ENCODE peak calls at places on chromosome 20, in seven cellular contexts. One of them, this sample, is unnamed.

GRCh38 chr20:62896526-62896925 is 29.8 kb downstream of the DIDO1 start:
- DNase-seq in mesendoderm: no peak
- DNase-seq in trophoblast cell: no peak
- DNase-seq in H9: no peak
- DNase-seq in IMR-90: no peak
- DNase-seq in H1: no peak
- DNase-seq in mesenchymal stem cell: no peak
- DNase-seq in this sample: no peak

GRCh38 chr20:45448250-45448649 is 21.3 kb upstream of the WFDC2 start:
- DNase-seq in mesendoderm: no peak
- DNase-seq in trophoblast cell: no peak
- DNase-seq in H9: no peak
- DNase-seq in IMR-90: no peak
- DNase-seq in H1: no peak
- DNase-seq in mesenchymal stem cell: no peak
- DNase-seq in this sample: no peak

GRCh38 chr20:52926505-52926904 is 45.7 kb upstream of the TSHZ2 start:
- DNase-seq in mesendoderm: no peak
- DNase-seq in trophoblast cell: no peak
- DNase-seq in H9: no peak
- DNase-seq in IMR-90: no peak
- DNase-seq in H1: no peak
- DNase-seq in mesenchymal stem cell: no peak
- DNase-seq in this sample: no peak

GRCh38 chr20:16004108-16004854 is 569.0 kb downstream of the KIF16B start:
- DNase-seq in mesendoderm: no peak
- DNase-seq in trophoblast cell: no peak
- DNase-seq in H9: no peak
- DNase-seq in IMR-90: no peak
- DNase-seq in H1: no peak
- DNase-seq in mesenchymal stem cell: no peak
- DNase-seq in this sample: no peak

GRCh38 chr20:48584391-48585249 is 243.2 kb downstream of the PREX1 start:
- DNase-seq in mesendoderm: no peak
- DNase-seq in trophoblast cell: no peak
- DNase-seq in H9: no peak
- DNase-seq in IMR-90: no peak
- DNase-seq in H1: no peak
- DNase-seq in mesenchymal stem cell: no peak
- DNase-seq in this sample: no peak

GRCh38 chr20:17619351-17620093 is 49.6 kb downstream of the DSTN start:
- DNase-seq in mesendoderm: no peak
- DNase-seq in trophoblast cell: no peak
- DNase-seq in H9: peak; percentile 23
- DNase-seq in IMR-90: no peak
- DNase-seq in H1: no peak
- DNase-seq in mesenchymal stem cell: no peak
- DNase-seq in this sample: no peak

GRCh38 chr20:924639-925038 is 8.5 kb upstream of the ANGPT4 start:
- DNase-seq in mesendoderm: no peak
- DNase-seq in trophoblast cell: no peak
- DNase-seq in H9: no peak
- DNase-seq in IMR-90: no peak
- DNase-seq in H1: no peak
- DNase-seq in mesenchymal stem cell: no peak
- DNase-seq in this sample: no peak

GRCh38 chr20:64233725-64234124 is 21.8 kb upstream of the PCMTD2 start:
- DNase-seq in mesendoderm: no peak
- DNase-seq in trophoblast cell: no peak
- DNase-seq in H9: no peak
- DNase-seq in IMR-90: no peak
- DNase-seq in H1: no peak
- DNase-seq in mesenchymal stem cell: no peak
- DNase-seq in this sample: no peak

GRCh38 chr20:24112360-24112759 is 123.8 kb upstream of the GGTLC1 start:
- DNase-seq in mesendoderm: no peak
- DNase-seq in trophoblast cell: no peak
- DNase-seq in H9: no peak
- DNase-seq in IMR-90: no peak
- DNase-seq in H1: no peak
- DNase-seq in mesenchymal stem cell: no peak
- DNase-seq in this sample: no peak

GRCh38 chr20:4449977-4450715 is 271.6 kb upstream of the PRND start:
- DNase-seq in mesendoderm: peak; percentile 15
- DNase-seq in trophoblast cell: no peak
- DNase-seq in H9: no peak
- DNase-seq in IMR-90: peak; percentile 71
- DNase-seq in H1: no peak
- DNase-seq in mesenchymal stem cell: peak; percentile 66
- DNase-seq in this sample: no peak

GRCh38 chr20:22394583-22394982 is 189.8 kb downstream of the FOXA2 start:
- DNase-seq in mesendoderm: no peak
- DNase-seq in trophoblast cell: no peak
- DNase-seq in H9: no peak
- DNase-seq in IMR-90: no peak
- DNase-seq in H1: no peak
- DNase-seq in mesenchymal stem cell: no peak
- DNase-seq in this sample: no peak

GRCh38 chr20:22389836-22390542 is 194.4 kb downstream of the FOXA2 start:
- DNase-seq in mesendoderm: peak; percentile 85
- DNase-seq in trophoblast cell: peak; percentile 59
- DNase-seq in H9: peak; percentile 80
- DNase-seq in IMR-90: no peak
- DNase-seq in H1: peak; percentile 23
- DNase-seq in mesenchymal stem cell: no peak
- DNase-seq in this sample: no peak

GRCh38 chr20:22387452-22387851 is 196.9 kb downstream of the FOXA2 start:
- DNase-seq in mesendoderm: no peak
- DNase-seq in trophoblast cell: no peak
- DNase-seq in H9: no peak
- DNase-seq in IMR-90: no peak
- DNase-seq in H1: no peak
- DNase-seq in mesenchymal stem cell: no peak
- DNase-seq in this sample: no peak

GRCh38 chr20:22386300-22386623 is 198.1 kb downstream of the FOXA2 start:
- DNase-seq in mesendoderm: no peak
- DNase-seq in trophoblast cell: no peak
- DNase-seq in H9: no peak
- DNase-seq in IMR-90: no peak
- DNase-seq in H1: no peak
- DNase-seq in mesenchymal stem cell: no peak
- DNase-seq in this sample: no peak

DNA sequence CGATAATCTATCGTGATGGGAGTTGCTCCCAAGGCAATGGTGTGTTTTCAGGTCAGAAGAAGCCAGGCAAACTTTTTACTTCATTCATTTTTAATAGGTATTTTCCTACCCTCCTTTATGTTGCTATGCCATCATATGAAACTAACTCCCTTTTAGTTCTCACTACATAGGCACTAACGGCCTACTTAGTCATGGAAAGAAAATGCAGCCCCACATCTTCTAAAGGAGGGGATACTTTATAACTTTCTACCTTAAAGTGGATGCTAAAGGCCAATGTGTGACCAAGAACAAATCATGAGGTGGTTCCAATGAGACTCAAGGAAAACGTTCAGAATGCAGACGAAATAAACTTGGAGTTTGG is 193.8 kb downstream of the FOXA2 start:
- DNase-seq in mesendoderm: no peak
- DNase-seq in trophoblast cell: no peak
- DNase-seq in H9: no peak
- DNase-seq in IMR-90: no peak
- DNase-seq in H1: no peak
- DNase-seq in mesenchymal stem cell: no peak
- DNase-seq in this sample: no peak
- H3K23ac ChIP-seq in mesendoderm: no peak overlapping the region
- H3K23ac ChIP-seq in trophoblast cell: no peak overlapping the region
- H3K23ac ChIP-seq in H9: no peak overlapping the region
- H3K23ac ChIP-seq in IMR-90: no peak overlapping the region
- H3K23ac ChIP-seq in H1: no peak overlapping the region
- H3K23ac ChIP-seq in mesenchymal stem cell: no peak overlapping the region
- H3K23ac ChIP-seq in this sample: no peak overlapping the region

DNA sequence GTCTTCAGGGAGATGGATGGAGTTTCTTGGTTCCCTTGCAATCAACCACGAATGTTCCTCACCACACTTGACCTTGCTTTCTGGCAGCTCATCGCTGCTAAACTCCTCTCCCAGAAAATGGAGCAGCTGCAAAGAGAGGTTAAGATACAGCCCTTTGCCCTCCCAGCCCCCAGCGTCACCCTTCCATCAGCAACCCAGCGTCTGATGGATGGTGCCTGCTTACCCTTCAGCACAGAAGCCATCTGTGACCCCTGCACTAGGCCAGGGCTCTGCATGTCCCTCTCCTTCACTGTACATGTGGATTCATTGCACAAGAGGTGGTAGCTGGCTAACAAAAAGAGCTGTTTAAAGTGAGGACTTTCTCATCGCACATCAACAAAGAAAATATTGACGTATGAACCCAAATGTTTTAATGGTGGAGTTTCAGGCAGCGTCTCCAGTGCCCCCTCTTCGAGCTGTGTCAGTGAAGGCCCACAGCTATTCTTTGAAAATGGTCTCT is 12.3 kb downstream of the LBP start:
- DNase-seq in mesendoderm: no peak
- DNase-seq in trophoblast cell: no peak
- DNase-seq in H9: no peak
- DNase-seq in IMR-90: no peak
- DNase-seq in H1: no peak
- DNase-seq in mesenchymal stem cell: no peak
- DNase-seq in this sample: no peak
- H2AK5ac ChIP-seq in mesendoderm: no peak overlapping the region
- H2AK5ac ChIP-seq in trophoblast cell: no peak overlapping the region
- H2AK5ac ChIP-seq in H9: no peak overlapping the region
- H2AK5ac ChIP-seq in IMR-90: no peak overlapping the region
- H2AK5ac ChIP-seq in H1: no peak overlapping the region
- H2AK5ac ChIP-seq in mesenchymal stem cell: no peak overlapping the region
- H2AK5ac ChIP-seq in this sample: no peak overlapping the region

DNA sequence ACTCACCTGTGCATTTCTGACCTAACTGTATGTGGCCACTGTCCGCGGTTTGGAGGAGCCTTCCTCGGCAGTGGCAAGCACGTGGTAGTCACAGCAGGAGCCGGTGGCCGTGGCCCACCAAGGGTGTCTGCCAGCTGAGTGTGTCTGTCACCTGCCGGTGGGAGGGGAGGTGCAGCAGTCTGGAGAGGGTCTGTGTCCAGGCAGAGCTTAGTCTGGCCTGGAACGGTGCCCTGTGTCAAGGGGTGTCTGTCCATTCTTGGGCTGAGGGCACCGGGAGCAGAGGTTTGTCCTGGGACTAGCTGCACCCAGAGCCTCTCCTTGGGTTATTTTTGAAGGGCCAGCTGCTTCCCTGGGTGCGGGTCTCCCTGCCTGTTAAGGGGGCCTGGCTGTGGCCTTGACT is 5.0 kb downstream of the RBM38 start:
- DNase-seq in mesendoderm: no peak
- DNase-seq in trophoblast cell: no peak
- DNase-seq in H9: no peak
- DNase-seq in IMR-90: no peak
- DNase-seq in H1: no peak
- DNase-seq in mesenchymal stem cell: no peak
- DNase-seq in this sample: no peak
- H3K4me1 ChIP-seq in mesendoderm: peaks cover 3% of the 10 kb centered on the region
- H3K4me1 ChIP-seq in trophoblast cell: peaks cover 53% of the 10 kb centered on the region
- H3K4me1 ChIP-seq in H9: no peaks in the 10 kb centered on the region
- H3K4me1 ChIP-seq in IMR-90: peaks cover 12% of the 10 kb centered on the region
- H3K4me1 ChIP-seq in H1: peaks cover 17% of the 10 kb centered on the region
- H3K4me1 ChIP-seq in mesenchymal stem cell: peaks cover 81% of the 10 kb centered on the region
- H3K4me1 ChIP-seq in this sample: peaks cover 38% of the 10 kb centered on the region

GRCh38 chr20:61556116-61556515 is 304.1 kb downstream of the CDH4 start:
- DNase-seq in mesendoderm: no peak
- DNase-seq in trophoblast cell: no peak
- DNase-seq in H9: no peak
- DNase-seq in IMR-90: peak; percentile 93
- DNase-seq in H1: no peak
- DNase-seq in mesenchymal stem cell: peak; percentile 85
- DNase-seq in this sample: no peak

GRCh38 chr20:61554617-61555016 is 302.6 kb downstream of the CDH4 start:
- DNase-seq in mesendoderm: no peak
- DNase-seq in trophoblast cell: no peak
- DNase-seq in H9: no peak
- DNase-seq in IMR-90: no peak
- DNase-seq in H1: no peak
- DNase-seq in mesenchymal stem cell: no peak
- DNase-seq in this sample: no peak

GRCh38 chr20:61549865-61550264 is 297.8 kb downstream of the CDH4 start:
- DNase-seq in mesendoderm: no peak
- DNase-seq in trophoblast cell: no peak
- DNase-seq in H9: no peak
- DNase-seq in IMR-90: no peak
- DNase-seq in H1: no peak
- DNase-seq in mesenchymal stem cell: no peak
- DNase-seq in this sample: no peak

GRCh38 chr20:61548069-61548468 is 296.0 kb downstream of the CDH4 start:
- DNase-seq in mesendoderm: no peak
- DNase-seq in trophoblast cell: no peak
- DNase-seq in H9: no peak
- DNase-seq in IMR-90: no peak
- DNase-seq in H1: no peak
- DNase-seq in mesenchymal stem cell: no peak
- DNase-seq in this sample: no peak

GRCh38 chr20:61551401-61551800 is 299.3 kb downstream of the CDH4 start:
- DNase-seq in mesendoderm: no peak
- DNase-seq in trophoblast cell: no peak
- DNase-seq in H9: no peak
- DNase-seq in IMR-90: no peak
- DNase-seq in H1: no peak
- DNase-seq in mesenchymal stem cell: no peak
- DNase-seq in this sample: no peak
- H3K23ac ChIP-seq in mesendoderm: no peak overlapping the region
- H3K23ac ChIP-seq in trophoblast cell: no peak overlapping the region
- H3K23ac ChIP-seq in H9: no peak overlapping the region
- H3K23ac ChIP-seq in IMR-90: no peak overlapping the region
- H3K23ac ChIP-seq in H1: no peak overlapping the region
- H3K23ac ChIP-seq in mesenchymal stem cell: no peak overlapping the region
- H3K23ac ChIP-seq in this sample: no peak overlapping the region

DNA sequence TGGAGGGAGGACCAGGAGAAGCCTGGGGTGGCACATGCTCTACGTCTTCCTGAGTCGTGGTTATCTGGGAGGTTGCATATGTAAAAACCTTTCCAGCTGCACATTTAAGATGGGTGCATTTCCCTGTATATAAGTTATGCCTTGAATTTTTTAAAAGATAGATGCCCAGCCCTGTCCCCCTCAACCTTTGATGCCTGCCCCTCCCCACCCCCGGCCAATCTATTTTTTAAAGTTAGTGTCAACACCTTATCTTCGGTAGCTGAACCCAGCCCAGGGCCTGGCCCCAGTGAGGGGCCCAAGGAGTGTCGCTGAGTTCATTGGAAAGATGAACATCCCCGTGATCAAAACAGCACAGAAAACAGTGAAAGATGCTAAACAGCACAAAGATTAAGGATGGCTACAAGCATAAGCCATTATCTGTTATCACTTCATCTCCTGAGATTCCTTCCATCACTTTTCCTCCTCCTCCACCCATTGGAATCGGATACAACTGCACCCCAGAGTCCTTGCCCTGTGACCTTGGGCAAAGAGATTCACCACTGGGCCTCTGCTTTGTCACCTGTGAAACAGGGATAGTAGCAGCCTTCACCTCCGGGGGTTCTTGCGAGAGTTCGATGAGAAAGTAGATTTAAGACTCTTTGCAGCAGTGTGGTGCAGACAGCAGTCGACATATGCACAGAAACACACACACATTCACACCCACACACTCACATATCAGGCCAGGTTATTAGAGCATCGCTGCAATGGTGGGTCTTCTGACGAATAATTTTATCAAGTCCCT is 47.5 kb downstream of the SIRPA start:
- DNase-seq in mesendoderm: no peak
- DNase-seq in trophoblast cell: no peak
- DNase-seq in H9: no peak
- DNase-seq in IMR-90: no peak
- DNase-seq in H1: no peak
- DNase-seq in mesenchymal stem cell: no peak
- DNase-seq in this sample: no peak
- H2AK5ac ChIP-seq in mesendoderm: no peak overlapping the region
- H2AK5ac ChIP-seq in trophoblast cell: no peak overlapping the region
- H2AK5ac ChIP-seq in H9: no peak overlapping the region
- H2AK5ac ChIP-seq in IMR-90: no peak overlapping the region
- H2AK5ac ChIP-seq in H1: no peak overlapping the region
- H2AK5ac ChIP-seq in mesenchymal stem cell: no peak overlapping the region
- H2AK5ac ChIP-seq in this sample: no peak overlapping the region